ENCODE peak calls at places on chromosomes 3 and 15, in six cellular contexts. Z, F, N, D, T and O are unnamed samples.
A peak's percentile ranks its signal among the peaks of the same experiment; 100 is the strongest.

GRCh38 chr3:175737646-175738572 is 878.8 kb downstream of the NAALADL2 start:
- DNase-seq in Z (peak; percentile 2), D (no peak), N (no peak), F (no peak), T (no peak), O (no peak)

GRCh38 chr3:66554178-66554577 is 53.4 kb upstream of the LRIG1 start:
- DNase-seq in T (no peak), D (no peak), Z (peak; percentile 57), F (no peak), N (no peak), O (peak; percentile 29)

GRCh38 chr15:99487337-99487730 is 78.5 kb upstream of the MEF2A start:
- DNase-seq in F (no peak), Z (no peak), T (no peak), D (no peak), N (no peak), O (no peak)

GRCh38 chr3:137792633-137793271 is 28.6 kb downstream of the SOX14 start:
- DNase-seq in D (peak; percentile 55), N (no peak), F (peak; percentile 85), T (peak; percentile 12), Z (peak; percentile 43), O (peak; percentile 51)

GRCh38 chr3:68057637-68058320 is 403.4 kb upstream of the SUCLG2 start:
- DNase-seq in F (no peak), Z (no peak), N (no peak), T (no peak), D (no peak), O (no peak)

GRCh38 chr3:27844052-27844675 is 122.0 kb upstream of the EOMES start:
- DNase-seq in T (no peak), N (no peak), D (no peak), Z (no peak), F (no peak), O (no peak)

GRCh38 chr15:63971427-63971805 is 74.9 kb downstream of the DAPK2 start:
- DNase-seq in D (peak; percentile 83), N (peak; percentile 36), T (no peak), Z (no peak), F (no peak), O (no peak)

GRCh38 chr3:79012530-79012913 is 755.3 kb downstream of the ROBO1 start:
- DNase-seq in D (no peak), N (no peak), T (no peak), Z (no peak), F (no peak), O (no peak)

GRCh38 chr15:66233487-66234415 is 19.8 kb downstream of the MEGF11 start:
- DNase-seq in Z (no peak), T (no peak), F (peak; percentile 85), D (peak; percentile 27), N (no peak), O (peak; percentile 27)

GRCh38 chr3:186790261-186790981 is 7.0 kb downstream of the EIF4A2 start:
- DNase-seq in T (peak; percentile 40), Z (peak; percentile 51), F (peak; percentile 40), D (peak; percentile 72), N (no peak), O (peak; percentile 49)

GRCh38 chr15:26443321-26443720 is 329.5 kb downstream of the GABRB3 start:
- DNase-seq in N (peak; percentile 52), T (no peak), D (no peak), F (no peak), Z (no peak), O (no peak)

GRCh38 chr3:123350971-123351370 is 97.9 kb downstream of the ADCY5 start:
- DNase-seq in N (peak; percentile 31), T (no peak), Z (no peak), D (no peak), F (no peak), O (no peak)

GRCh38 chr3:179108091-179108490 is 36.5 kb upstream of the ZMAT3 start:
- DNase-seq in F (no peak), T (no peak), D (no peak), N (no peak), Z (peak; percentile 75), O (no peak)

GRCh38 chr3:181570472-181570871 is 141.3 kb upstream of the SOX2 start:
- DNase-seq in F (no peak), Z (no peak), T (no peak), D (no peak), N (no peak), O (no peak)

GRCh38 chr15:70477750-70478250 is 285.6 kb downstream of the UACA start:
- DNase-seq in N (no peak), F (no peak), T (no peak), Z (no peak), D (no peak), O (no peak)

GRCh38 chr3:79973482-79973881 is 205.7 kb upstream of the ROBO1 start:
- DNase-seq in Z (no peak), F (no peak), D (no peak), T (no peak), N (no peak), O (no peak)

GRCh38 chr3:4799266-4800256 is 179.7 kb upstream of the BHLHE40 start:
- DNase-seq in D (no peak), T (no peak), F (no peak), Z (no peak), N (no peak), O (no peak)

GRCh38 chr3:12842469-12842868 is 1.1 kb upstream of the RPL32 start:
- DNase-seq in T (no peak), F (no peak), D (no peak), N (no peak), Z (no peak), O (no peak)

GRCh38 chr3:141477224-141477623 is 9.6 kb upstream of the RASA2 start:
- DNase-seq in D (no peak), N (no peak), F (no peak), Z (peak; percentile 87), T (no peak), O (no peak)

GRCh38 chr3:186997061-186998054 is 67.0 kb downstream of the ST6GAL1 start:
- DNase-seq in D (peak; percentile 60), Z (no peak), T (no peak), N (no peak), F (no peak), O (no peak)

GRCh38 chr3:126516152-126516935 is 1.2 kb downstream of the UROC1 start:
- DNase-seq in T (no peak), Z (no peak), F (no peak), D (no peak), N (peak; percentile 12), O (no peak)

GRCh38 chr3:150351398-150351797 is 56.7 kb upstream of the TSC22D2 start:
- DNase-seq in N (no peak), T (no peak), Z (no peak), F (no peak), D (no peak), O (no peak)

GRCh38 chr3:73546961-73547360 is 77.8 kb downstream of the PDZRN3 start:
- DNase-seq in D (no peak), T (no peak), N (no peak), Z (peak; percentile 64), F (no peak), O (no peak)

GRCh38 chr3:197002701-197003454 is 26.7 kb downstream of the MELTF start:
- DNase-seq in D (peak; percentile 91), T (peak; percentile 42), Z (peak; percentile 68), F (peak; percentile 67), N (peak; percentile 85), O (peak; percentile 88)

GRCh38 chr15:29942144-29942543 is 119.9 kb upstream of the TJP1 start:
- DNase-seq in F (peak; percentile 61), N (no peak), Z (no peak), D (no peak), T (no peak), O (peak; percentile 6)

GRCh38 chr3:183584914-183585280 is 29.4 kb upstream of the KLHL6 start:
- DNase-seq in F (no peak), N (no peak), D (no peak), Z (no peak), T (no peak), O (no peak)

GRCh38 chr15:82852906-82853635 is 43.6 kb downstream of the WHAMM start:
- DNase-seq in F (no peak), D (no peak), Z (no peak), N (no peak), T (no peak), O (peak; percentile 27)

GRCh38 chr3:169173231-169173630 is 490.3 kb downstream of the MECOM start:
- DNase-seq in D (no peak), T (no peak), N (no peak), F (peak; percentile 18), Z (peak; percentile 44), O (peak; percentile 16)

GRCh38 chr3:139198186-139198585 is 145.6 kb upstream of the MRPS22 start:
- DNase-seq in T (no peak), F (no peak), N (no peak), D (no peak), Z (no peak), O (no peak)

GRCh38 chr15:95196176-95196915 is 965.0 kb downstream of the MCTP2 start:
- DNase-seq in N (no peak), T (no peak), D (no peak), Z (no peak), F (peak; percentile 4), O (peak; percentile 28)

GRCh38 chr3:191372122-191372521 is 41.8 kb upstream of the UTS2B start:
- DNase-seq in Z (no peak), T (no peak), D (no peak), F (no peak), N (no peak), O (no peak)

GRCh38 chr3:196192036-196193001 is 18.9 kb downstream of the ZDHHC19 start:
- DNase-seq in T (no peak), N (peak; percentile 55), Z (no peak), D (peak; percentile 90), F (peak; percentile 68), O (no peak)

GRCh38 chr3:147360936-147361670 is 45.2 kb downstream of the ZIC4 start:
- DNase-seq in N (no peak), Z (no peak), F (peak; percentile 80), D (peak; percentile 53), T (no peak), O (peak; percentile 53)

GRCh38 chr15:77031376-77032050 is 36.6 kb downstream of the PSTPIP1 start:
- DNase-seq in N (peak; percentile 37), F (no peak), T (no peak), Z (no peak), D (peak; percentile 68), O (no peak)

GRCh38 chr3:50571486-50571885 is 2.2 kb downstream of the HEMK1 start:
- DNase-seq in F (no peak), N (no peak), Z (no peak), T (no peak), D (no peak), O (no peak)

GRCh38 chr3:37957185-37957936 is 33.2 kb upstream of the VILL start:
- DNase-seq in N (no peak), D (peak; percentile 23), T (no peak), Z (no peak), F (no peak), O (no peak)

GRCh38 chr3:97927699-97928098 is 44.5 kb downstream of the RIOX2 start:
- DNase-seq in D (no peak), Z (no peak), F (no peak), T (no peak), N (no peak), O (no peak)

GRCh38 chr3:97793415-97794019 is 28.3 kb upstream of the CRYBG3 start:
- DNase-seq in T (peak; percentile 64), N (no peak), F (peak; percentile 73), D (peak; percentile 69), Z (peak; percentile 79), O (peak; percentile 65)